ENCODE peak calls at places on chromosomes 12 and 14, in four cellular contexts. One of them, this sample, is unnamed.
A peak's percentile ranks its signal among the peaks of the same experiment; 100 is the strongest.

GRCh38 chr12:92098594-92099370 is 46.9 kb downstream of the BTG1 start:
- DNase-seq in tibial nerve: no peak
- DNase-seq in A549: no peak
- DNase-seq in suprapubic skin: no peak
- DNase-seq in this sample: no peak

GRCh38 chr14:106662947-106663346 is 1136.6 kb downstream of the TMEM121 start:
- DNase-seq in tibial nerve: no peak
- DNase-seq in suprapubic skin: no peak
- DNase-seq in A549: no peak
- DNase-seq in this sample: no peak

GRCh38 chr14:22314183-22314820 is 274.7 kb downstream of the DAD1 start:
- DNase-seq in tibial nerve: peak; percentile 54
- DNase-seq in A549: peak; percentile 46
- DNase-seq in suprapubic skin: no peak
- DNase-seq in this sample: no peak

GRCh38 chr12:124547626-124548025 is 19.8 kb downstream of the NCOR2 start:
- DNase-seq in suprapubic skin: no peak
- DNase-seq in tibial nerve: no peak
- DNase-seq in A549: no peak
- DNase-seq in this sample: no peak

GRCh38 chr12:114684870-114685273 is 897 bp upstream of the TBX3 start:
- DNase-seq in A549: peak; percentile 59
- DNase-seq in suprapubic skin: no peak
- DNase-seq in tibial nerve: no peak
- DNase-seq in this sample: no peak

GRCh38 chr12:57859121-57859520 is 12.6 kb upstream of the CTDSP2 start:
- DNase-seq in A549: no peak
- DNase-seq in suprapubic skin: no peak
- DNase-seq in tibial nerve: no peak
- DNase-seq in this sample: no peak

GRCh38 chr14:97710726-97711125 is 913.5 kb downstream of the VRK1 start:
- DNase-seq in A549: no peak
- DNase-seq in tibial nerve: no peak
- DNase-seq in suprapubic skin: no peak
- DNase-seq in this sample: no peak

GRCh38 chr14:99213101-99213500 is 58.9 kb downstream of the BCL11B start:
- DNase-seq in tibial nerve: no peak
- DNase-seq in suprapubic skin: no peak
- DNase-seq in A549: no peak
- DNase-seq in this sample: no peak

GRCh38 chr12:19220205-19220604 is 90.7 kb downstream of the PLEKHA5 start:
- DNase-seq in suprapubic skin: no peak
- DNase-seq in tibial nerve: no peak
- DNase-seq in A549: no peak
- DNase-seq in this sample: no peak

GRCh38 chr14:89542768-89543419 is 125.9 kb upstream of the FOXN3 start:
- DNase-seq in A549: no peak
- DNase-seq in suprapubic skin: no peak
- DNase-seq in tibial nerve: no peak
- DNase-seq in this sample: no peak

GRCh38 chr12:65449400-65449799 is 170.9 kb downstream of the MSRB3 start:
- DNase-seq in suprapubic skin: no peak
- DNase-seq in A549: no peak
- DNase-seq in tibial nerve: no peak
- DNase-seq in this sample: no peak

GRCh38 chr12:11693626-11694025 is 44.2 kb downstream of the ETV6 start:
- DNase-seq in tibial nerve: no peak
- DNase-seq in A549: no peak
- DNase-seq in suprapubic skin: no peak
- DNase-seq in this sample: no peak

GRCh38 chr14:61891810-61892209 is 129.6 kb downstream of the SNAPC1 start:
- DNase-seq in suprapubic skin: no peak
- DNase-seq in A549: no peak
- DNase-seq in tibial nerve: no peak
- DNase-seq in this sample: no peak

GRCh38 chr12:92619026-92619425 is 83.8 kb upstream of the PLEKHG7 start:
- DNase-seq in A549: no peak
- DNase-seq in suprapubic skin: no peak
- DNase-seq in tibial nerve: no peak
- DNase-seq in this sample: no peak

GRCh38 chr12:27013606-27014084 is 539 bp downstream of the TM7SF3 start:
- DNase-seq in A549: peak; percentile 27
- DNase-seq in tibial nerve: no peak
- DNase-seq in suprapubic skin: peak; percentile 76
- DNase-seq in this sample: no peak

GRCh38 chr12:26204612-26205289 is 9.4 kb downstream of the SSPN start:
- DNase-seq in tibial nerve: peak; percentile 59
- DNase-seq in suprapubic skin: no peak
- DNase-seq in A549: no peak
- DNase-seq in this sample: no peak

GRCh38 chr12:114371250-114371649 is 34.7 kb downstream of the TBX5 start:
- DNase-seq in tibial nerve: no peak
- DNase-seq in suprapubic skin: no peak
- DNase-seq in A549: no peak
- DNase-seq in this sample: no peak

GRCh38 chr12:14403711-14404164 is 38.3 kb downstream of the ATF7IP start:
- DNase-seq in A549: no peak
- DNase-seq in tibial nerve: no peak
- DNase-seq in suprapubic skin: no peak
- DNase-seq in this sample: no peak

GRCh38 chr12:27462151-27462694 is 15.7 kb downstream of the SMCO2 start:
- DNase-seq in suprapubic skin: no peak
- DNase-seq in tibial nerve: no peak
- DNase-seq in A549: no peak
- DNase-seq in this sample: no peak

GRCh38 chr12:12091977-12092663 is 21.4 kb downstream of the BCL2L14 start:
- DNase-seq in tibial nerve: no peak
- DNase-seq in suprapubic skin: no peak
- DNase-seq in A549: no peak
- DNase-seq in this sample: no peak

GRCh38 chr12:42568952-42569916 is 20.3 kb downstream of the PRICKLE1 start:
- DNase-seq in A549: no peak
- DNase-seq in tibial nerve: peak; percentile 47
- DNase-seq in suprapubic skin: no peak
- DNase-seq in this sample: no peak

GRCh38 chr12:52661668-52662067 is 9.7 kb upstream of the KRT2 start:
- DNase-seq in A549: no peak
- DNase-seq in suprapubic skin: no peak
- DNase-seq in tibial nerve: no peak
- DNase-seq in this sample: no peak

GRCh38 chr12:88325076-88325827 is 183.1 kb downstream of the TMTC3 start:
- DNase-seq in suprapubic skin: no peak
- DNase-seq in A549: peak; percentile 16
- DNase-seq in tibial nerve: no peak
- DNase-seq in this sample: no peak

GRCh38 chr12:94779520-94779919 is 129.2 kb upstream of the TMCC3 start:
- DNase-seq in suprapubic skin: no peak
- DNase-seq in A549: no peak
- DNase-seq in tibial nerve: no peak
- DNase-seq in this sample: no peak

GRCh38 chr14:76386922-76387782 is 11.2 kb downstream of the ESRRB start:
- DNase-seq in tibial nerve: peak; percentile 39
- DNase-seq in A549: peak; percentile 86
- DNase-seq in suprapubic skin: peak; percentile 71
- DNase-seq in this sample: no peak

GRCh38 chr12:108587826-108588225 is 10.1 kb downstream of the TMEM119 start:
- DNase-seq in A549: no peak
- DNase-seq in suprapubic skin: no peak
- DNase-seq in tibial nerve: no peak
- DNase-seq in this sample: no peak

GRCh38 chr14:87430810-87431209 is 562.2 kb downstream of the GALC start:
- DNase-seq in A549: peak; percentile 1
- DNase-seq in suprapubic skin: no peak
- DNase-seq in tibial nerve: no peak
- DNase-seq in this sample: no peak

DNA sequence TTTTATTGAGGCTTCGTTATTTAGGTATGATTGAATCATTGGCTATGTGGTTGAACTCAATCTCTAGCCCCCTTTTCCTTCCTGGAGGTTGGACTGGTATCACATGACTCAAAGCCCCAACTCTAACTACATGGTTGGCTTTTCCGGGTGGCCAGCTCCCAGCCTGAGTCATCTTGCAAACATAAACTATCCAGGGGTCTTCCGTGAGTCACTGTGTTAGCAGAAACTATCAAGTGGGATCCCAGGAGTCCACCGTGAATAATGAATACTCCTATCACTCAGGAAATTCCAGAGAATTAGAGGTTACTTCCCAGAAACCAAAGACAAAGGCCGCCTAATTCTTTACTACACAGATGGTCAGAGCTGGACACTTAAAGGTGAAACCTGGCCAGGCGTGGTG is 19.7 kb upstream of the PLEKHD1 start:
- DNase-seq in A549: no peak
- DNase-seq in tibial nerve: no peak
- DNase-seq in suprapubic skin: no peak
- DNase-seq in this sample: no peak
- TF ChIP-seq POLR2A in A549: no peak
- TF ChIP-seq POLR2A in tibial nerve: no peak
- TF ChIP-seq POLR2A in suprapubic skin: no peak
- TF ChIP-seq POLR2A in this sample: no peak

GRCh38 chr12:111429760-111430417 is 24.2 kb downstream of the SH2B3 start:
- DNase-seq in A549: no peak
- DNase-seq in tibial nerve: no peak
- DNase-seq in suprapubic skin: no peak
- DNase-seq in this sample: no peak
- H3K4me3 ChIP-seq in A549: no peak overlapping the region
- H3K4me3 ChIP-seq in tibial nerve: no peak overlapping the region
- H3K4me3 ChIP-seq in suprapubic skin: peak overlapping the region; percentile 15
- H3K4me3 ChIP-seq in this sample: no peak overlapping the region

DNA sequence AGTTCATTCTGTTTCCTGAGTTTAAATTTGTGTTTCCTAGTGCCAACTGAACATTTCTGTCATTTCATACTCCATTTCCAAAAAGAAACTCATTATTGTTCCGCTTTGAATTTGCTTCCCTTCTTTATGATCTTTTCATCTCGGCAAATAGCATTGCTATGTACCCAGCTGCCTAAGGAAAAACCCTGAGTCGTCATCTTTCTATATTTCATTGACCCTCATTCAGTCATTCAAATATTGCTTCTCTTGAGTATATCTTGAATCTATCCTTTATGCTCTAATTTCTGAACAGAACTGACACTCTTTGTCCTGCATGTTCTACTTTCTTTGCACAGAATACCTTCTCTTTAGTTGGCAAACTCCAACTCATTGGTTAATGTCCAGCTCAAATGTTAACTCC is 35.9 kb downstream of the ADIPOR2 start:
- DNase-seq in suprapubic skin: no peak
- DNase-seq in tibial nerve: no peak
- DNase-seq in A549: no peak
- DNase-seq in this sample: no peak
- TF ChIP-seq POLR2A in suprapubic skin: no peak
- TF ChIP-seq POLR2A in tibial nerve: no peak
- TF ChIP-seq POLR2A in A549: no peak
- TF ChIP-seq POLR2A in this sample: no peak

GRCh38 chr12:54416908-54417603 is 2.0 kb downstream of the ITGA5 start:
- DNase-seq in suprapubic skin: peak; percentile 51
- DNase-seq in A549: no peak
- DNase-seq in tibial nerve: no peak
- DNase-seq in this sample: no peak
- H3K4me3 ChIP-seq in suprapubic skin: peak overlapping the region; percentile 64
- H3K4me3 ChIP-seq in A549: peak overlapping the region; percentile 77
- H3K4me3 ChIP-seq in tibial nerve: peak overlapping the region; percentile 87
- H3K4me3 ChIP-seq in this sample: peak overlapping the region; percentile 95